ENCODE peak calls at places on chromosome 21, in five cellular contexts. E is epithelial cell of esophagus, B is GM20000, H is neural progenitor cell, L is activated T-cell treated with anti-CD3 and anti-CD28 coated beads for 1 hour. T is an unnamed sample.

GRCh38 chr21:35563885-35564451 is 496.4 kb downstream of the SETD4 start:
- DNase-seq in B (no peak), L (no peak), H (no peak), E (no peak), T (peak; percentile 88)

GRCh38 chr21:25296239-25296638 is 311.0 kb downstream of the MRPL39 start:
- DNase-seq in H (no peak), E (no peak), B (no peak), L (no peak), T (no peak)

GRCh38 chr21:37711294-37711844 is 204.9 kb downstream of the KCNJ6 start:
- DNase-seq in E (no peak), B (no peak), H (no peak), L (no peak), T (no peak)

GRCh38 chr21:37338671-37339526 is 27.7 kb upstream of the DYRK1A start:
- DNase-seq in B (no peak), L (no peak), H (no peak), E (peak; percentile 97), T (peak; percentile 98)

GRCh38 chr21:32181415-32181814 is 97.4 kb downstream of the MIS18A start:
- DNase-seq in L (no peak), B (no peak), H (no peak), E (no peak), T (no peak)

GRCh38 chr21:15788847-15789548 is 59.2 kb downstream of the USP25 start:
- DNase-seq in E (peak; percentile 67), H (no peak), B (no peak), L (no peak), T (peak; percentile 15)

GRCh38 chr21:46212721-46213484 is 15.7 kb downstream of the LSS start:
- DNase-seq in B (no peak), L (no peak), E (no peak), H (no peak), T (no peak)

GRCh38 chr21:31142600-31142999 is 104.3 kb upstream of the KRTAP19-8 start:
- DNase-seq in E (no peak), H (peak; percentile 42), B (no peak), L (no peak), T (no peak)

T was measured in HFFc6.